ENCODE peak calls at places on chromosome 21, in six cellular contexts. H is 8988T; S is AG09319; L is stimulated activated CD8-positive, alpha-beta memory T cell treated with anti-CD3 and anti-CD28 coated beads, Interleukin-15, amount 100 ng/mL, for 4 hours; P is EL; G is adipocyte. A is an unnamed sample.

GRCh38 chr21:45029298-45029967 is 44.9 kb upstream of the ADARB1 start:
- DNase-seq in H (no peak), S (no peak), L (no peak), P (no peak), G (no peak), A (no peak)

GRCh38 chr21:37509802-37510393 is 143.3 kb downstream of the DYRK1A start:
- DNase-seq in H (no peak), S (no peak), L (no peak), P (peak), G (peak), A (no peak)

GRCh38 chr21:44697811-44698734 is 1.1 kb downstream of the KRTAP10-12 start:
- DNase-seq in H (no peak), S (no peak), L (no peak), P (no peak), G (no peak), A (no peak)

GRCh38 chr21:35400233-35400939 is 351.3 kb upstream of the RUNX1 start:
- DNase-seq in H (no peak), S (peak), L (no peak), P (peak), G (peak), A (no peak)

GRCh38 chr21:45821315-45822001 is 160.1 kb upstream of the COL6A1 start:
- DNase-seq in H (no peak), S (no peak), L (no peak), P (no peak), G (no peak), A (no peak)

GRCh38 chr21:38561613-38562012 is 63.3 kb upstream of the ERG start:
- DNase-seq in H (no peak), S (no peak), L (no peak), P (no peak), G (no peak), A (no peak)

GRCh38 chr21:44872568-44873355 is 728 bp downstream of the PTTG1IP start:
- DNase-seq in H (no peak), S (no peak), L (no peak), P (peak), G (peak), A (no peak)

GRCh38 chr21:39046236-39046911 is 136.9 kb downstream of the PSMG1 start:
- DNase-seq in H (no peak), S (no peak), L (no peak), P (no peak), G (no peak), A (no peak)

GRCh38 chr21:46549650-46550049 is 55.2 kb downstream of the S100B start:
- DNase-seq in H (no peak), S (no peak), L (no peak), P (no peak), G (no peak), A (no peak)

GRCh38 chr21:46058339-46059145 is 39.4 kb upstream of the COL6A2 start:
- DNase-seq in H (no peak), S (no peak), L (no peak), P (no peak), G (no peak), A (no peak)

GRCh38 chr21:33443174-33443573 is 36.6 kb downstream of the TMEM50B start:
- DNase-seq in H (no peak), S (no peak), L (no peak), P (no peak), G (no peak), A (no peak)

GRCh38 chr21:31612889-31613785 is 46.4 kb upstream of the SOD1 start:
- DNase-seq in H (no peak), S (no peak), L (no peak), P (peak), G (peak), A (no peak)

GRCh38 chr21:30900881-30901280 is 19.5 kb upstream of the KRTAP11-1 start:
- DNase-seq in H (no peak), S (no peak), L (no peak), P (no peak), G (no peak), A (no peak)

A was measured in cortex of kidney.